ENCODE peak calls at places on chromosome 2, in five cellular contexts. N is GM23248, D is hepatocyte, R is IMR-90, V is fibroblast of lung. B is an unnamed sample.

GRCh38 chr2:196941398-196942078 is 15.0 kb upstream of the PGAP1 start:
- DNase-seq in V (no peak), N (no peak), R (no peak), D (no peak), B (no peak)

GRCh38 chr2:54984476-54984875 is 65.8 kb downstream of the RTN4 start:
- DNase-seq in D (no peak), R (no peak), V (no peak), N (no peak), B (no peak)

GRCh38 chr2:124025896-124026295 is 809 bp downstream of the CNTNAP5 start:
- DNase-seq in V (no peak), D (no peak), R (no peak), N (no peak), B (no peak)

GRCh38 chr2:78147466-78147865 is 625.3 kb upstream of the LRRTM4 start:
- DNase-seq in R (no peak), N (no peak), V (no peak), D (no peak), B (no peak)

GRCh38 chr2:175559613-175560012 is 378.1 kb upstream of the ATP5MC3 start:
- DNase-seq in D (no peak), R (no peak), N (no peak), V (no peak), B (no peak)

GRCh38 chr2:238120463-238121298 is 17.8 kb upstream of the KLHL30 start:
- DNase-seq in V (no peak), R (peak), N (no peak), D (no peak), B (no peak)

GRCh38 chr2:190333928-190334327 is 9.5 kb upstream of the INPP1 start:
- DNase-seq in V (no peak), N (no peak), D (no peak), R (no peak), B (no peak)

GRCh38 chr2:40719414-40719813 is 267.5 kb upstream of the SLC8A1 start:
- DNase-seq in N (no peak), V (no peak), R (no peak), D (no peak), B (no peak)

GRCh38 chr2:70797502-70797901 is 7.1 kb upstream of the FIGLA start:
- DNase-seq in D (no peak), N (no peak), V (no peak), R (no peak), B (no peak)

GRCh38 chr2:201255468-201255867 is 4.9 kb upstream of the CASP8 start:
- DNase-seq in D (no peak), N (no peak), V (peak), R (no peak), B (no peak)

GRCh38 chr2:29509397-29509796 is 394.2 kb downstream of the CLIP4 start:
- DNase-seq in D (no peak), R (peak), V (no peak), N (peak), B (no peak)

GRCh38 chr2:232519581-232519980 is 607 bp upstream of the PRSS56 start:
- DNase-seq in V (no peak), N (no peak), R (no peak), D (no peak), B (no peak)

GRCh38 chr2:160836755-160837154 is 323.5 kb upstream of the TANK start:
- DNase-seq in V (peak), R (peak), N (peak), D (peak), B (peak)

GRCh38 chr2:74003494-74004211 is 18.9 kb downstream of the TET3 start:
- DNase-seq in N (peak), V (peak), D (peak), R (peak), B (no peak)

GRCh38 chr2:237691200-237691907 is 64.0 kb downstream of the LRRFIP1 start:
- DNase-seq in D (peak), R (no peak), V (no peak), N (no peak), B (no peak)

GRCh38 chr2:58794103-58794502 is 553.0 kb upstream of the FANCL start:
- DNase-seq in V (no peak), R (no peak), N (no peak), D (no peak), B (no peak)

GRCh38 chr2:233439191-233439590 is 84.9 kb downstream of the DGKD start:
- DNase-seq in N (no peak), V (no peak), R (no peak), D (no peak), B (no peak)

GRCh38 chr2:28419705-28420270 is 27.1 kb downstream of the FOSL2 start:
- DNase-seq in R (peak), D (no peak), V (no peak), N (no peak), B (no peak)

GRCh38 chr2:170014769-170015168 is 163.2 kb upstream of the MYO3B start:
- DNase-seq in R (no peak), N (no peak), V (no peak), D (no peak), B (no peak)

GRCh38 chr2:2836343-2837070 is 505.4 kb upstream of the MYT1L start:
- DNase-seq in D (no peak), V (no peak), N (no peak), R (no peak), B (no peak)

GRCh38 chr2:48433682-48434081 is 96.3 kb upstream of the STON1 start:
- DNase-seq in R (no peak), N (peak), V (peak), D (no peak), B (no peak)

GRCh38 chr2:216516730-216517350 is 18.2 kb downstream of the RPL37A start:
- DNase-seq in N (peak), R (peak), V (peak), D (peak), B (no peak)

GRCh38 chr2:15042824-15043223 is 410.3 kb downstream of the LRATD1 start:
- DNase-seq in N (peak), V (peak), R (peak), D (peak), B (no peak)

GRCh38 chr2:111666160-111666559 is 217.8 kb downstream of the ANAPC1 start:
- DNase-seq in N (no peak), D (no peak), R (no peak), V (no peak), B (no peak)

GRCh38 chr2:119495948-119496347 is 28.3 kb downstream of the SCTR start:
- DNase-seq in R (no peak), N (no peak), V (no peak), D (no peak), B (no peak)

GRCh38 chr2:223262946-223263345 is 211.0 kb downstream of the KCNE4 start:
- DNase-seq in R (no peak), V (no peak), D (peak), N (peak), B (peak)

GRCh38 chr2:122643725-122644329 is 888.4 kb downstream of the TSN start:
- DNase-seq in V (peak), R (peak), D (peak), N (peak), B (peak)

GRCh38 chr2:225276207-225276606 is 123.3 kb upstream of the NYAP2 start:
- DNase-seq in N (no peak), D (no peak), R (no peak), V (no peak), B (no peak)

GRCh38 chr2:145421841-145422240 is 901.9 kb upstream of the ZEB2 start:
- DNase-seq in D (no peak), V (no peak), R (peak), N (peak), B (no peak)

GRCh38 chr2:178279142-178279541 is 84.8 kb downstream of the OSBPL6 start:
- DNase-seq in V (peak), R (peak), D (peak), N (peak), B (peak)

GRCh38 chr2:174609261-174609660 is 11.7 kb upstream of the WIPF1 start:
- DNase-seq in D (no peak), V (no peak), R (no peak), N (no peak), B (no peak)

GRCh38 chr2:141068053-141068682 is 1062.6 kb downstream of the LRP1B start:
- DNase-seq in V (no peak), D (no peak), N (no peak), R (no peak), B (no peak)

GRCh38 chr2:74695663-74696062 is 41.6 kb downstream of the SEMA4F start:
- DNase-seq in N (no peak), D (no peak), R (no peak), V (no peak), B (no peak)

GRCh38 chr2:22290293-22290692 is 1094.7 kb upstream of the KLHL29 start:
- DNase-seq in D (no peak), R (no peak), V (no peak), N (no peak), B (no peak)
- H2AFZ ChIP-seq in D (no peak), R (no peak), V (no peak), N (no peak), B (no peak)

GRCh38 chr2:129400825-129401224 is 578.6 kb upstream of the RAB6C start:
- DNase-seq in R (no peak), N (no peak), V (no peak), D (no peak), B (no peak)
- H2AFZ ChIP-seq in R (no peak), N (no peak), V (no peak), D (no peak), B (no peak)

GRCh38 chr2:103276869-103277268 is 515.0 kb downstream of the TMEM182 start:
- DNase-seq in V (no peak), D (no peak), R (no peak), N (no peak), B (no peak)
- H2AFZ ChIP-seq in V (no peak), D (no peak), R (no peak), N (no peak), B (no peak)

GRCh38 chr2:85503168-85503610 is 35.8 kb upstream of the MAT2A start:
- DNase-seq in N (no peak), D (peak), V (no peak), R (no peak), B (peak)

GRCh38 chr2:85501244-85501643 is 37.7 kb upstream of the MAT2A start:
- DNase-seq in D (no peak), N (no peak), V (no peak), R (no peak), B (no peak)

GRCh38 chr2:85496481-85496880 is 42.5 kb upstream of the MAT2A start:
- DNase-seq in D (no peak), N (no peak), R (no peak), V (no peak), B (no peak)

GRCh38 chr2:85502720-85503119 is 36.2 kb upstream of the MAT2A start:
- DNase-seq in D (no peak), R (no peak), V (no peak), N (no peak), B (no peak)

DNA sequence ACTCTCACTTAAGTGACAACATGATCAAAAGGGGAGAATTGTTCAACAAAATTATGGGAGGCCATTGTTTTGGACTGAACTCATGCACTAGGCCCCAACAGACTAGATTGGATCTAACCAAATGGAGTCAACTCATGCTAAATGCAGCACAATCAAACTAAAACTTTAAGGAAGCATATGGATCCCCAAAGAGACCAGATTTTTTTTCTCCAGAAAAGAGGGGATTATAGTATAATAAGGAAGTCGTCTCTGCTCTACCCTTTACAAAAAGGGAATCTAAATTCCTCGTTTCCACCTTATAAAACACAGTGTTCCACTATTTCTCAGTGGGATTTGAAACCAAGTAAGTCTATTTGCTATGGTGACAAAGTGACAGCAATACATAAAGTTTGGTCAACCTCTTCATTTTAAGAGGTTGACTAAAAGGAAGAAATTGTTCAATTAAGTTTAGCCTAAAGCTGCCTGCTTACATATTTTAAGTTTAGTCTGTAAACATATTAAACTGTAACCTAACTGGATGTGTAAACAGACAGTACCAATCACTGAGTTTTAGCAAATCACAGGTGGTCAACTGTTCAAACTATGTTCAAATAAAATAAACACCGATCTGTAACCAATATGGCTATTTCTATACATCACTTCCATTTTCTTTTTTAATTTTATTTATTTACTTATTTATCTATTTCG is 40.9 kb upstream of the MAT2A start:
- DNase-seq in V (no peak), D (no peak), R (no peak), N (no peak), B (no peak)
- H2AFZ ChIP-seq in V (no peak), D (no peak), R (no peak), N (no peak), B (no peak)

GRCh38 chr2:102508863-102509262 is 35.8 kb downstream of the SLC9A4 start:
- DNase-seq in R (no peak), V (no peak), D (no peak), N (no peak), B (no peak)

GRCh38 chr2:102506743-102507142 is 33.7 kb downstream of the SLC9A4 start:
- DNase-seq in D (no peak), N (no peak), R (no peak), V (no peak), B (no peak)

GRCh38 chr2:102502576-102502975 is 29.6 kb downstream of the SLC9A4 start:
- DNase-seq in R (no peak), D (no peak), N (no peak), V (no peak), B (no peak)

GRCh38 chr2:102504833-102505232 is 31.8 kb downstream of the SLC9A4 start:
- DNase-seq in N (no peak), V (no peak), R (no peak), D (no peak), B (no peak)

GRCh38 chr2:102505290-102505689 is 32.3 kb downstream of the SLC9A4 start:
- DNase-seq in D (peak), V (no peak), R (no peak), N (no peak), B (no peak)
- H2AFZ ChIP-seq in D (no peak), V (no peak), R (no peak), N (no peak), B (no peak)

DNA sequence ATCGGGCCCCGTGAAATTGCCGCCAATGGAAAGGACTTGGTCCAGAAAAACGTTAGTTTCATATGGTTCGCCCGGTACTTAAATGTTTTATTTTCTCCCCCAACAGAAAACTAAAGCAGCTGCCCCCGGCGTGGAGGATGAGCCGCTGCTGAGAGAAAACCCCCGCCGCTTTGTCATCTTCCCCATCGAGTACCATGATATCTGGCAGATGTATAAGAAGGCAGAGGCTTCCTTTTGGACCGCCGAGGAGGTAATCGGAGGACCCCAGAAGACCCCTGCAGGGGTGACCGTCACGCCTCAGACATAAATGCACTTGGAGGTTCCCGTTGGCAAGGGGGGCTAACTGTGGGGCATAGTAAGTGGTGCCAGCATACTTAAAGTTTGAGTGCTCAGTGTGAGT is 742 bp downstream of the RRM2 start:
- DNase-seq in R (no peak), V (no peak), N (peak), D (no peak), B (no peak)
- H2AFZ ChIP-seq in R (peak), V (no peak), N (peak), D (no peak), B (no peak)

GRCh38 chr2:26395394-26395793 is 6.3 kb upstream of the DRC1 start:
- DNase-seq in D (no peak), R (no peak), N (no peak), V (no peak), B (no peak)

GRCh38 chr2:26399781-26400376 is 1.8 kb upstream of the DRC1 start:
- DNase-seq in N (no peak), D (no peak), R (no peak), V (no peak), B (no peak)

GRCh38 chr2:26396734-26397298 is 4.9 kb upstream of the DRC1 start:
- DNase-seq in D (no peak), N (no peak), V (no peak), R (no peak), B (no peak)

DNA sequence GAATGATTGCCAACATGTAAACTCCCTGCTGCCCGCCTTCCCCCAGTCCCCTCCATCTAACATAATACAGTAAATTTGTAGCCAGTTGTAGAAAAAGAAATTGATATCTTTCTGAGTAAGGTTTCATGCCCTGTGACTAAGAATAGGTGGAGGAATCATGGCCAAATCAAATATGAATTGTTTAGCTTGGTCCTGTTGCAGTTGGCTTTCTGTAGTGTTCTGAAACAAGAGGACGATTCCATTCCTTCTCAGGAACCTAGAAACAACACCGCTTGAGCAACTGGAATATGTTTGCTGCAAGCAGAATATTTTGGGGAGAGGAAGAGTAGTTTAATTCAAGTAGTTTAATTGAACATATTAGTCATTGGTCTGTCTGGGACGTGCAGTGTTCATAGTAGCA is 7.0 kb upstream of the DRC1 start:
- DNase-seq in N (no peak), R (peak), V (peak), D (no peak), B (no peak)
- H2AFZ ChIP-seq in N (no peak), R (no peak), V (no peak), D (no peak), B (no peak)

GRCh38 chr2:62410015-62410453 is 96.0 kb downstream of the TMEM17 start:
- DNase-seq in V (peak), D (no peak), R (no peak), N (no peak), B (no peak)

GRCh38 chr2:62409442-62409841 is 96.6 kb downstream of the TMEM17 start:
- DNase-seq in N (peak), D (no peak), V (no peak), R (peak), B (no peak)

GRCh38 chr2:62412347-62412742 is 93.7 kb downstream of the TMEM17 start:
- DNase-seq in D (peak), V (peak), N (peak), R (peak), B (no peak)

GRCh38 chr2:62413116-62413663 is 92.8 kb downstream of the TMEM17 start:
- DNase-seq in N (no peak), R (no peak), D (no peak), V (no peak), B (no peak)

DNA sequence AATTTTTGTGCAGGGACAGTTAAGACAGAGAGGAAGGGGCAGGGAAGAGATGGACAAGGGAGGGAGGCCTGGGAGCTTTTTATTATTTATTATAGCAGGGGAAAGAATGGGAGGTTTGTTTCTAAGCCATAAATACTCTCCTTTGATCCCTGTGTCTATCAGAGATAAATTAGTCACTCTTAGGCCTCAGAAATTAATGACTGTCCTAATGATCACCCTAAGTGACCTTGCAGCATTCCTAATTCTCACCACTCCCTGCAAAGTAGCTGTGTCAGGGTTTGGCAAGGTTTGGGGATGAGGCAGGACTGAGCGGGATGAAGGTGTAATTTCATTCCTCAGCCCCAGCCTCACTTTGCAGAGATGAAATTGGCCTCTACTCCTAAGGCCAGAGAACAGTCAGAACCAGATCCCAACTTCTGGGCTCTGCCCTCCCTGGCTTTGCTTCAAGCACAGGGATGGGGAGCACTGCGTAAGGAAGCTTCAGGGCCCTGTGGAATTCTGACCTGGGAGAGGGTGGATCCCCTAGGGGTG is 95.0 kb downstream of the TMEM17 start:
- DNase-seq in R (no peak), D (no peak), N (peak), V (no peak), B (no peak)
- H2AFZ ChIP-seq in R (peak), D (peak), N (peak), V (peak), B (peak)

B was measured in keratinocyte.